ENCODE peak calls at places on chromosomes 2 and 18, in six cellular contexts. B is choroid plexus epithelial cell; H is SK-N-SH; J is fibroblast of lung; C is A549; P is CD8-positive, alpha-beta T cell. U is an unnamed sample.

GRCh38 chr2:102582845-102583244 is 36.5 kb upstream of the SLC9A2 start:
- DNase-seq in B (no peak), H (no peak), J (no peak), C (no peak), P (no peak), U (no peak)

GRCh38 chr2:11903085-11903484 is 156.7 kb downstream of the LPIN1 start:
- DNase-seq in B (no peak), H (no peak), J (no peak), C (no peak), P (no peak), U (no peak)

GRCh38 chr2:239386001-239386670 is 14.7 kb downstream of the HDAC4 start:
- DNase-seq in B (no peak), H (no peak), J (no peak), C (no peak), P (no peak), U (no peak)

GRCh38 chr2:151302286-151302878 is 12.9 kb upstream of the NMI start:
- DNase-seq in B (no peak), H (no peak), J (peak; percentile 35), C (no peak), P (no peak), U (no peak)

GRCh38 chr2:120108049-120108448 is 95.2 kb downstream of the EPB41L5 start:
- DNase-seq in B (peak; percentile 85), H (peak; percentile 4), J (peak; percentile 84), C (peak; percentile 36), P (no peak), U (peak; percentile 54)

GRCh38 chr2:132978840-132979239 is 308.8 kb upstream of the LYPD1 start:
- DNase-seq in B (no peak), H (no peak), J (no peak), C (no peak), P (no peak), U (no peak)

GRCh38 chr2:97870396-97870843 is 125.3 kb downstream of the TMEM131 start:
- DNase-seq in B (peak; percentile 89), H (no peak), J (peak; percentile 95), C (peak; percentile 41), P (peak; percentile 32), U (no peak)

GRCh38 chr2:24012521-24013245 is 2.8 kb downstream of the MFSD2B start:
- DNase-seq in B (no peak), H (no peak), J (no peak), C (no peak), P (no peak), U (no peak)

GRCh38 chr18:49668583-49669290 is 106.9 kb downstream of the LIPG start:
- DNase-seq in B (peak; percentile 69), H (no peak), J (peak; percentile 72), C (no peak), P (no peak), U (no peak)

GRCh38 chr2:169221745-169222369 is 140.5 kb downstream of the LRP2 start:
- DNase-seq in B (peak; percentile 55), H (peak; percentile 14), J (peak; percentile 10), C (peak; percentile 21), P (no peak), U (no peak)

GRCh38 chr2:204213588-204213987 is 277.0 kb downstream of the ICOS start:
- DNase-seq in B (no peak), H (no peak), J (no peak), C (no peak), P (no peak), U (no peak)

GRCh38 chr2:136254681-136255080 is 136.7 kb upstream of the CXCR4 start:
- DNase-seq in B (no peak), H (no peak), J (no peak), C (no peak), P (no peak), U (no peak)

GRCh38 chr2:224433442-224433841 is 31.5 kb upstream of the FAM124B start:
- DNase-seq in B (no peak), H (no peak), J (no peak), C (no peak), P (no peak), U (no peak)

GRCh38 chr2:118774458-118775133 is 72.9 kb downstream of the EN1 start:
- DNase-seq in B (peak; percentile 58), H (peak; percentile 75), J (peak; percentile 61), C (peak; percentile 16), P (no peak), U (no peak)

GRCh38 chr2:79903601-79904000 is 390.8 kb downstream of the CTNNA2 start:
- DNase-seq in B (no peak), H (no peak), J (no peak), C (no peak), P (no peak), U (no peak)

GRCh38 chr2:41923156-41923786 is 124.5 kb upstream of the PKDCC start:
- DNase-seq in B (no peak), H (no peak), J (no peak), C (no peak), P (no peak), U (no peak)

GRCh38 chr2:8633735-8634313 is 48.0 kb upstream of the ID2 start:
- DNase-seq in B (peak; percentile 87), H (no peak), J (peak; percentile 97), C (peak; percentile 97), P (no peak), U (peak; percentile 92)

GRCh38 chr2:157528963-157529751 is 85.3 kb upstream of the CYTIP start:
- DNase-seq in B (no peak), H (no peak), J (no peak), C (no peak), P (no peak), U (no peak)

GRCh38 chr18:61651145-61651879 is 241.5 kb downstream of the RNF152 start:
- DNase-seq in B (no peak), H (peak; percentile 19), J (no peak), C (no peak), P (no peak), U (no peak)

GRCh38 chr2:31312898-31313297 is 78.9 kb downstream of the EHD3 start:
- DNase-seq in B (peak; percentile 85), H (no peak), J (peak; percentile 75), C (no peak), P (no peak), U (no peak)

GRCh38 chr18:79849328-79850207 is 51.8 kb downstream of the KCNG2 start:
- DNase-seq in B (no peak), H (no peak), J (no peak), C (no peak), P (no peak), U (no peak)

GRCh38 chr18:11154983-11155759 is 5.8 kb upstream of the PIEZO2 start:
- DNase-seq in B (no peak), H (no peak), J (no peak), C (no peak), P (no peak), U (no peak)

DNA sequence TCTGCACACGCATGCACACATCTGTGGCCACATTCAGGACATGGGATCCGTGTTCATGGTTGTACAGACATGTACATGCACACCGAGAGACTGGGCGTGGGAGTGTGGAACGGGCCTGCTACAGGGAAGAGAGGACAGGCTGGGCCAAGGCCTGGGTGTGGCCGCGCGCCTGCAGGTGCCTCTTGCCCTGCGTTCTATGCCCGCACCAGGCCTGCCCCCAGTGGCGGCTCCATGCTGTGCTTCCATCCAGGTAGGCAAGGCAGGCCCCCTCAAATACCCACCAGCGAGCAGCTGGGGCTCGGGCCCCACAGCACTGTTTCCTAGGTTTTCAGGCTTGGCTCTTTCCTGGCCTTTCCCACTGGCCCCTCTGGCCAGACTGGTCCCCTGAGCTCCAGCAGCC is 15.5 kb upstream of the PTMA start:
- DNase-seq in B (no peak), H (no peak), J (no peak), C (no peak), P (no peak), U (no peak)
- TF ChIP-seq CTCF in B (no peak), H (no peak), J (no peak), C (no peak), P (no peak), U (no peak)

DNA sequence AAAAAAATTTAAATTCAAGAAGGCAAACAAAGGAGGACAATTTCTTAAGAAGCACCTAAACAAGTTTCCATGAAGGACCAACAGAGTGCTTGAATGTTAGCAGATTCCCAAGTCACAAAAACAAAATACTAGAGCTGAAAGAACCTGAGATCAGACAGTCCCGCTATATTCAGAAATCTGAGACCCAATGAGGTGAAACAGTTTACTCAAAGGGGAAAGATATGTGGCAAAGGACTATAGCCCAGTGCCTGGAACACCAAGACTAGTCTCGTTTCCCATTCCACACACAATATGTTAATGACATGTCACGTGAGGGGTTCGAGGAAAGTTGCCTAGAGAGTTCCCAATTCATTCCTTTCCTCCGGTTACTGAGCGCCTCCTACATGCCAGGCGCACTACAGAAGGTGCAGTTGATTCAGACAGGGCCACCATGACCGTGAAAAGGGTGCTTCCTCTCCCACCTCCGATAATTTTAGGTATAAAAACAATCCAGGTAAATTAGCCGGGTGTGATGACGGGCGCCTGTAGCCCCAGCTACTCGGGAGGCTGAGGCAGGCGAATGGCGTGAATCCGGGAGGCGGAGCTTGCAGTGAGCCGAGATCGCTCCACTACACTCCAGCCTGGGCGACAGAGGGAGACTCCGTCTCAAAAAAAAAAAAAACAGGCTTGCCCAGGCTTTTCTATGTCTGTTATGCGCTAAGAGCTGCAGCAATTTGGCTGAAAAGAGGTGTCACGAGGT is 617 bp downstream of the SRBD1 start:
- DNase-seq in B (peak; percentile 73), H (peak; percentile 71), J (peak; percentile 62), C (peak; percentile 82), P (peak; percentile 59), U (no peak)
- TF ChIP-seq CTCF in B (peak; percentile 63), H (peak; percentile 61), J (peak; percentile 54), C (peak; percentile 56), P (no peak), U (peak; percentile 50)

DNA sequence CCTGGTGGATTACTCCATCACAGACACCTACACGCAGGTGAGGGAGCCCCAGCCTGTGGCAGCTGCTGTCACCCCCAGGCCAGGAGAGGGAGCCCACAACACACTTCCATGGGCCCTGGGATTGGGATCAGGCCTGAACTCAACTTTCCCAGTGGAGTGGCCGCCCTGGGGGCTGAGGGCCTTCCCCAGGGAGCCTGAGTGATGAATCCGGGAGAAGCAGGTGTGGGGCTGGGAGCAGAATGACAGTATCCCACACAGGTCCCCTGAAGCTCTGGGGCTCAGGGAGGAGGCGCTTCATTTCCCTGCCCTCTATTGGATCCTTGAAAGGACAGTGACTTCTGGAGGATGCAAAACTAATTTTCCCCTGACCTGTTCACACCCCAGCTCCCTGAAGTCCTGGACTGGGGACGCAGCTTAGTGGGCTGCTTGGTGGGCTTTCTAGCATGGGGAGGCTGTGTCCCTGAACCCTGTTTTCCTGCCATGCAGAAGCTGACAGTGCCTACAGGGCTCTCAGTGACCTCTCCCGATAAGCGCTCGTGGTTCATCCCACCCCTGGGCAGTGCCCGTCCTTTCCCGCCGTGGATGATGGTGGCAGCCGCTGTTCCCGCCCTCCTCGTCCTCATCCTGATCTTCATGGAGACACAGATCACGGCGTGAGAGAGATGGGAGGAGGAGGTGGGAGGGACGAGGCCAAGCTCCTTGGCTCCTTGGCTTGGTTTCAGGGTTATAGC is 11.0 kb downstream of the SLC4A3 start:
- DNase-seq in B (no peak), H (no peak), J (no peak), C (no peak), P (no peak), U (no peak)
- TF ChIP-seq CTCF in B (peak; percentile 11), H (no peak), J (no peak), C (no peak), P (no peak), U (peak; percentile 39)

DNA sequence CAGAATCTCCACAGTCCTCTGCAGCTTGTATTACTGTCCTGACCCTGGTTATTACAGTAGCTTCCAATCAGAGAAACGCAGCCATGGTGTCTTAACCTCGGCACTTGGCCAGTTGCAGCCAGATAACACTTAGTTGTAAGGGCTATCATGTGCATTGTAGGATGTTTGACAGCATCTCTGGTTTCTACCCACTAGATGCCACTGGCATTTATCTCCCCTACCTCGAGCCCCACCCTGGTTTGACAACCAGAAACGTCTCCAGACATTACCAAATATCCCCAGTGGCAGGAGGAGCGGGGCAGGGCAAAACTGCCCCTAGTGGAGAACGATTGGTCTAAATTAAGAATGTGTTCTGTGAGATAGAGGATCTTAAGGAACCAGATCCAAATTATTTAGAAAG is 13.1 kb downstream of the DSG2 start:
- DNase-seq in B (no peak), H (no peak), J (no peak), C (no peak), P (no peak), U (no peak)
- TF ChIP-seq CTCF in B (no peak), H (no peak), J (no peak), C (peak; percentile 10), P (no peak), U (peak; percentile 30)